ENCODE peak calls at places on chromosomes 1 and 21, in five cellular contexts. J is nephron progenitor cell, M is fibroblast of mammary gland, D is IMR-90, Y is HFFc6. W is an unnamed sample.

GRCh38 chr1:198880818-198881597 is 242.2 kb downstream of the PTPRC start:
- DNase-seq in J (no peak), M (peak; percentile 96), D (peak; percentile 97), Y (peak; percentile 91), W (no peak)

GRCh38 chr1:235831148-235831547 is 35.6 kb downstream of the LYST start:
- DNase-seq in J (no peak), M (peak; percentile 79), D (peak; percentile 84), Y (peak; percentile 49), W (no peak)

GRCh38 chr1:180213401-180214177 is 16.5 kb upstream of the LHX4 start:
- DNase-seq in J (peak; percentile 34), M (peak; percentile 24), D (no peak), Y (no peak), W (no peak)

GRCh38 chr1:178367151-178367550 is 129.6 kb downstream of the CLEC20A start:
- DNase-seq in J (no peak), M (no peak), D (no peak), Y (no peak), W (no peak)

GRCh38 chr21:41366522-41367151 is 4.8 kb downstream of the MX2 start:
- DNase-seq in J (no peak), M (peak; percentile 94), D (peak; percentile 73), Y (no peak), W (no peak)

GRCh38 chr1:12053752-12054548 is 9.2 kb upstream of the TNFRSF8 start:
- DNase-seq in J (no peak), M (no peak), D (peak; percentile 25), Y (no peak), W (no peak)

GRCh38 chr1:71252900-71253299 is 172.1 kb upstream of the ZRANB2 start:
- DNase-seq in J (no peak), M (no peak), D (no peak), Y (no peak), W (no peak)

GRCh38 chr1:12464627-12465056 is 153.4 kb downstream of the DHRS3 start:
- DNase-seq in J (no peak), M (peak; percentile 94), D (peak; percentile 97), Y (peak; percentile 22), W (no peak)

GRCh38 chr21:34046917-34047316 is 26.5 kb upstream of the MRPS6 start:
- DNase-seq in J (no peak), M (no peak), D (no peak), Y (no peak), W (no peak)

GRCh38 chr21:45434645-45435217 is 29.8 kb downstream of the COL18A1 start:
- DNase-seq in J (no peak), M (no peak), D (no peak), Y (no peak), W (no peak)

GRCh38 chr21:15209224-15209623 is 144.4 kb upstream of the NRIP1 start:
- DNase-seq in J (no peak), M (no peak), D (no peak), Y (no peak), W (no peak)

GRCh38 chr1:37240897-37241296 is 206.6 kb upstream of the GRIK3 start:
- DNase-seq in J (peak; percentile 17), M (no peak), D (no peak), Y (no peak), W (no peak)

GRCh38 chr1:32886828-32887414 is 630 bp downstream of the HPCA start:
- DNase-seq in J (no peak), M (no peak), D (no peak), Y (no peak), W (no peak)

GRCh38 chr1:245896258-245896657 is 610.8 kb downstream of the SMYD3 start:
- DNase-seq in J (no peak), M (no peak), D (no peak), Y (no peak), W (no peak)

GRCh38 chr1:3585940-3586568 is 25.3 kb downstream of the MEGF6 start:
- DNase-seq in J (no peak), M (no peak), D (no peak), Y (no peak), W (no peak)

GRCh38 chr1:26161408-26162219 is 2.7 kb downstream of the FAM110D start:
- DNase-seq in J (peak; percentile 83), M (peak; percentile 25), D (peak; percentile 31), Y (no peak), W (peak; percentile 44)

GRCh38 chr21:34688145-34688544 is 19.4 kb downstream of the CLIC6 start:
- DNase-seq in J (no peak), M (peak; percentile 38), D (no peak), Y (no peak), W (peak; percentile 71)

GRCh38 chr1:168454211-168454815 is 89.5 kb downstream of the XCL2 start:
- DNase-seq in J (no peak), M (peak; percentile 87), D (peak; percentile 66), Y (peak; percentile 82), W (no peak)

GRCh38 chr1:118987431-118988185 is 535 bp downstream of the TBX15 start:
- DNase-seq in J (peak; percentile 70), M (no peak), D (no peak), Y (peak; percentile 51), W (peak; percentile 70)

GRCh38 chr1:92291372-92291999 is 7.3 kb downstream of the GLMN start:
- DNase-seq in J (no peak), M (peak; percentile 76), D (peak; percentile 77), Y (peak; percentile 56), W (peak; percentile 30)

GRCh38 chr1:29213055-29213454 is 17.7 kb downstream of the MECR start:
- DNase-seq in J (no peak), M (no peak), D (no peak), Y (no peak), W (no peak)

GRCh38 chr1:63679589-63679988 is 86.4 kb downstream of the PGM1 start:
- DNase-seq in J (no peak), M (no peak), D (no peak), Y (no peak), W (no peak)

GRCh38 chr21:26958792-26959191 is 8.1 kb downstream of the ADAMTS5 start:
- DNase-seq in J (no peak), M (peak; percentile 14), D (no peak), Y (no peak), W (no peak)

GRCh38 chr1:27402349-27402754 is 9.9 kb downstream of the GPR3 start:
- DNase-seq in J (no peak), M (peak; percentile 63), D (peak; percentile 55), Y (peak; percentile 64), W (peak; percentile 64)

GRCh38 chr1:188027613-188028012 is 1198.9 kb downstream of the PLA2G4A start:
- DNase-seq in J (no peak), M (peak; percentile 81), D (peak; percentile 97), Y (peak; percentile 92), W (no peak)

GRCh38 chr1:231216515-231216914 is 24.5 kb upstream of the GNPAT start:
- DNase-seq in J (peak; percentile 19), M (no peak), D (no peak), Y (no peak), W (no peak)

GRCh38 chr1:192530254-192530653 is 45.3 kb upstream of the RGS1 start:
- DNase-seq in J (no peak), M (peak; percentile 59), D (peak; percentile 48), Y (no peak), W (no peak)

GRCh38 chr1:170700842-170701305 is 36.9 kb downstream of the PRRX1 start:
- DNase-seq in J (no peak), M (peak; percentile 80), D (peak; percentile 61), Y (peak; percentile 78), W (no peak)

GRCh38 chr1:64490204-64490818 is 20.4 kb downstream of the CACHD1 start:
- DNase-seq in J (no peak), M (no peak), D (no peak), Y (no peak), W (no peak)

GRCh38 chr1:180922637-180923023 is 9.9 kb downstream of the KIAA1614 start:
- DNase-seq in J (no peak), M (no peak), D (no peak), Y (no peak), W (no peak)

GRCh38 chr1:40384413-40384762 is 10.9 kb downstream of the SMAP2 start:
- DNase-seq in J (no peak), M (no peak), D (no peak), Y (no peak), W (no peak)

GRCh38 chr21:28427356-28428022 is 565.2 kb downstream of the LTN1 start:
- DNase-seq in J (no peak), M (peak; percentile 45), D (peak; percentile 67), Y (peak; percentile 46), W (no peak)

GRCh38 chr1:89627596-89627962 is 5.3 kb upstream of the LRRC8C start:
- DNase-seq in J (no peak), M (no peak), D (no peak), Y (no peak), W (no peak)

GRCh38 chr1:89624715-89625323 is 8.1 kb upstream of the LRRC8C start:
- DNase-seq in J (no peak), M (no peak), D (no peak), Y (no peak), W (no peak)

GRCh38 chr1:89624314-89624713 is 8.6 kb upstream of the LRRC8C start:
- DNase-seq in J (no peak), M (no peak), D (no peak), Y (no peak), W (no peak)

GRCh38 chr1:89620664-89621063 is 12.3 kb upstream of the LRRC8C start:
- DNase-seq in J (no peak), M (no peak), D (no peak), Y (no peak), W (no peak)

GRCh38 chr1:89622895-89623294 is 10.0 kb upstream of the LRRC8C start:
- DNase-seq in J (no peak), M (peak; percentile 63), D (peak; percentile 38), Y (no peak), W (no peak)
- TF ChIP-seq CTCF in J (no peak), M (peak; percentile 40), D (peak; percentile 31), Y (peak; percentile 23), W (no peak)

GRCh38 chr1:9246841-9247785 is 12.5 kb downstream of the H6PD start:
- DNase-seq in J (no peak), M (no peak), D (no peak), Y (no peak), W (no peak)
- TF ChIP-seq CTCF in J (no peak), M (no peak), D (no peak), Y (no peak), W (no peak)

GRCh38 chr21:16770279-16770678 is 742.6 kb upstream of the CXADR start:
- DNase-seq in J (no peak), M (no peak), D (no peak), Y (no peak), W (no peak)
- TF ChIP-seq CTCF in J (no peak), M (no peak), D (no peak), Y (no peak), W (no peak)

GRCh38 chr1:228471762-228472398 is 15.3 kb upstream of the RNF187 start:
- DNase-seq in J (no peak), M (peak; percentile 66), D (peak; percentile 44), Y (peak; percentile 21), W (no peak)
- TF ChIP-seq CTCF in J (peak; percentile 43), M (peak; percentile 66), D (peak; percentile 40), Y (peak; percentile 75), W (peak; percentile 38)

GRCh38 chr1:47506053-47506452 is 68.2 kb downstream of the FOXD2 start:
- DNase-seq in J (no peak), M (no peak), D (no peak), Y (no peak), W (no peak)

GRCh38 chr1:47507140-47507539 is 69.3 kb downstream of the FOXD2 start:
- DNase-seq in J (no peak), M (no peak), D (no peak), Y (no peak), W (no peak)

GRCh38 chr1:47508900-47509488 is 71.2 kb downstream of the FOXD2 start:
- DNase-seq in J (peak; percentile 55), M (peak; percentile 35), D (no peak), Y (no peak), W (no peak)

GRCh38 chr1:47510282-47510811 is 72.5 kb downstream of the FOXD2 start:
- DNase-seq in J (peak; percentile 40), M (no peak), D (no peak), Y (no peak), W (no peak)

GRCh38 chr1:47507921-47508894 is 70.4 kb downstream of the FOXD2 start:
- DNase-seq in J (peak; percentile 64), M (no peak), D (no peak), Y (no peak), W (peak; percentile 18)
- TF ChIP-seq CTCF in J (no peak), M (no peak), D (no peak), Y (no peak), W (no peak)

W was measured in endothelial cell.